ENCODE peak calls at places on chromosomes 3 and 15, in six cellular contexts. One of them, this sample, is unnamed.

GRCh38 chr3:14458434-14459280 is 56.3 kb downstream of the SLC6A6 start:
- DNase-seq in GM12878: no peak
- DNase-seq in fibroblast of lung: peak; percentile 22
- DNase-seq in PC-3: no peak
- DNase-seq in mammary epithelial cell: no peak
- DNase-seq in DND-41: no peak
- DNase-seq in this sample: no peak

GRCh38 chr15:33226559-33227181 is 32.2 kb upstream of the FMN1 start:
- DNase-seq in DND-41: peak; percentile 70
- DNase-seq in GM12878: peak; percentile 52
- DNase-seq in fibroblast of lung: peak; percentile 45
- DNase-seq in mammary epithelial cell: peak; percentile 54
- DNase-seq in PC-3: peak; percentile 81
- DNase-seq in this sample: no peak

GRCh38 chr15:43095243-43095642 is 10.6 kb downstream of the UBR1 start:
- DNase-seq in GM12878: no peak
- DNase-seq in DND-41: no peak
- DNase-seq in fibroblast of lung: peak; percentile 87
- DNase-seq in mammary epithelial cell: no peak
- DNase-seq in PC-3: no peak
- DNase-seq in this sample: no peak

GRCh38 chr3:150105886-150106612 is 135.4 kb upstream of the PFN2 start:
- DNase-seq in DND-41: no peak
- DNase-seq in mammary epithelial cell: no peak
- DNase-seq in GM12878: no peak
- DNase-seq in PC-3: no peak
- DNase-seq in fibroblast of lung: no peak
- DNase-seq in this sample: no peak

GRCh38 chr3:175737646-175738572 is 878.8 kb downstream of the NAALADL2 start:
- DNase-seq in PC-3: peak; percentile 84
- DNase-seq in fibroblast of lung: peak; percentile 71
- DNase-seq in mammary epithelial cell: peak; percentile 84
- DNase-seq in GM12878: no peak
- DNase-seq in DND-41: no peak
- DNase-seq in this sample: no peak

GRCh38 chr3:120450261-120450913 is 405 bp downstream of the FSTL1 start:
- DNase-seq in fibroblast of lung: no peak
- DNase-seq in PC-3: peak; percentile 41
- DNase-seq in mammary epithelial cell: peak; percentile 45
- DNase-seq in GM12878: no peak
- DNase-seq in DND-41: no peak
- DNase-seq in this sample: no peak

GRCh38 chr3:141402476-141403171 is 34.3 kb downstream of the ZBTB38 start:
- DNase-seq in fibroblast of lung: peak; percentile 63
- DNase-seq in DND-41: no peak
- DNase-seq in GM12878: no peak
- DNase-seq in mammary epithelial cell: no peak
- DNase-seq in PC-3: peak; percentile 29
- DNase-seq in this sample: no peak

GRCh38 chr3:172096881-172097420 is 57.6 kb downstream of the FNDC3B start:
- DNase-seq in GM12878: no peak
- DNase-seq in fibroblast of lung: peak; percentile 89
- DNase-seq in mammary epithelial cell: peak; percentile 87
- DNase-seq in DND-41: no peak
- DNase-seq in PC-3: peak; percentile 88
- DNase-seq in this sample: peak; percentile 71

GRCh38 chr3:112001516-112001915 is 2.8 kb downstream of the TAGLN3 start:
- DNase-seq in GM12878: no peak
- DNase-seq in fibroblast of lung: no peak
- DNase-seq in mammary epithelial cell: no peak
- DNase-seq in DND-41: no peak
- DNase-seq in PC-3: no peak
- DNase-seq in this sample: no peak

GRCh38 chr3:192212335-192212734 is 515.0 kb downstream of the FGF12 start:
- DNase-seq in GM12878: no peak
- DNase-seq in mammary epithelial cell: no peak
- DNase-seq in PC-3: no peak
- DNase-seq in fibroblast of lung: no peak
- DNase-seq in DND-41: no peak
- DNase-seq in this sample: no peak

GRCh38 chr3:141737108-141737507 is 990 bp upstream of the RNF7 start:
- DNase-seq in PC-3: no peak
- DNase-seq in DND-41: no peak
- DNase-seq in GM12878: no peak
- DNase-seq in fibroblast of lung: no peak
- DNase-seq in mammary epithelial cell: no peak
- DNase-seq in this sample: no peak

GRCh38 chr3:50269977-50270413 is 1.0 kb downstream of the SEMA3B start:
- DNase-seq in DND-41: no peak
- DNase-seq in fibroblast of lung: peak; percentile 52
- DNase-seq in GM12878: no peak
- DNase-seq in mammary epithelial cell: peak; percentile 59
- DNase-seq in PC-3: peak; percentile 79
- DNase-seq in this sample: no peak

GRCh38 chr3:131716007-131716406 is 213.2 kb upstream of the MRPL3 start:
- DNase-seq in GM12878: no peak
- DNase-seq in fibroblast of lung: no peak
- DNase-seq in mammary epithelial cell: no peak
- DNase-seq in DND-41: no peak
- DNase-seq in PC-3: no peak
- DNase-seq in this sample: no peak

GRCh38 chr3:15081960-15082664 is 16.8 kb downstream of the RBSN start:
- DNase-seq in DND-41: no peak
- DNase-seq in PC-3: peak; percentile 25
- DNase-seq in GM12878: no peak
- DNase-seq in mammary epithelial cell: peak; percentile 21
- DNase-seq in fibroblast of lung: peak; percentile 26
- DNase-seq in this sample: no peak

GRCh38 chr3:113557374-113557773 is 25.0 kb downstream of the SIDT1 start:
- DNase-seq in PC-3: peak; percentile 95
- DNase-seq in fibroblast of lung: peak; percentile 39
- DNase-seq in GM12878: no peak
- DNase-seq in DND-41: no peak
- DNase-seq in mammary epithelial cell: peak; percentile 67
- DNase-seq in this sample: peak; percentile 25

GRCh38 chr3:124859025-124859424 is 28.1 kb downstream of the ITGB5 start:
- DNase-seq in GM12878: no peak
- DNase-seq in fibroblast of lung: peak; percentile 92
- DNase-seq in mammary epithelial cell: no peak
- DNase-seq in DND-41: no peak
- DNase-seq in PC-3: no peak
- DNase-seq in this sample: no peak

GRCh38 chr3:32340639-32341365 is 50.9 kb upstream of the CMTM7 start:
- DNase-seq in fibroblast of lung: no peak
- DNase-seq in mammary epithelial cell: no peak
- DNase-seq in GM12878: no peak
- DNase-seq in PC-3: peak; percentile 34
- DNase-seq in DND-41: no peak
- DNase-seq in this sample: no peak

GRCh38 chr3:20375302-20375701 is 189.3 kb upstream of the SGO1 start:
- DNase-seq in GM12878: no peak
- DNase-seq in PC-3: no peak
- DNase-seq in fibroblast of lung: no peak
- DNase-seq in DND-41: no peak
- DNase-seq in mammary epithelial cell: no peak
- DNase-seq in this sample: no peak

GRCh38 chr15:51726302-51727073 is 11.0 kb downstream of the LYSMD2 start:
- DNase-seq in DND-41: no peak
- DNase-seq in PC-3: peak; percentile 86
- DNase-seq in fibroblast of lung: peak; percentile 87
- DNase-seq in mammary epithelial cell: peak; percentile 88
- DNase-seq in GM12878: no peak
- DNase-seq in this sample: peak; percentile 48

GRCh38 chr3:55143928-55144671 is 216.2 kb upstream of the LRTM1 start:
- DNase-seq in fibroblast of lung: peak; percentile 92
- DNase-seq in PC-3: no peak
- DNase-seq in DND-41: no peak
- DNase-seq in GM12878: no peak
- DNase-seq in mammary epithelial cell: no peak
- DNase-seq in this sample: no peak

DNA sequence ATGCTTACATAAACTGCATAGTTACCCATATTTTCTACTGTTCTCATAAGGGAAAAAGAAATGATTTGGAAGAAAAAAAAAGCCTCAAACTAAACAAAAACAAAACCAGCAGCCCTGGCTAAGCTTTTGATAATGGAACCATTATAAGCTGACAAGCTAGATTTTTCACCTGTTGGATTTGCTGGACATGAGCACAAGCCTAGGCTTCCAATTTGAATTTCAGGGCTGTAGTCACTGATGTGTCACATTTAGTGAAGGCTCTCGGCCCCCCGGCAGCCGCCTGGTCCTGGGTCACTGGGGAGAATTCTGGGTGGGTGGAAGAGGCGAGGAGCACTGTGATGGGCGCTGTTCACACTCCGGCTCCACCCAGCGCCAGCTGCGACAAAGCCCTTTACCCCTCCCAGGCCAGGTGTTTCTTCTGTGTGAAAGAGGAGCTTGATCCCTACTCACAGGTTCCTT is 4.6 kb downstream of the FBXL22 start:
- DNase-seq in DND-41: no peak
- DNase-seq in mammary epithelial cell: no peak
- DNase-seq in fibroblast of lung: no peak
- DNase-seq in GM12878: no peak
- DNase-seq in PC-3: no peak
- DNase-seq in this sample: no peak
- TF ChIP-seq EZH2 in DND-41: no peak
- TF ChIP-seq EZH2 in mammary epithelial cell: no peak
- TF ChIP-seq EZH2 in fibroblast of lung: no peak
- TF ChIP-seq EZH2 in GM12878: no peak
- TF ChIP-seq EZH2 in PC-3: no peak
- TF ChIP-seq EZH2 in this sample: no peak

GRCh38 chr3:138944136-138944658 is 2.7 kb downstream of the FOXL2 start:
- DNase-seq in PC-3: no peak
- DNase-seq in mammary epithelial cell: no peak
- DNase-seq in GM12878: no peak
- DNase-seq in DND-41: no peak
- DNase-seq in fibroblast of lung: no peak
- DNase-seq in this sample: no peak

GRCh38 chr3:138942271-138942670 is 4.7 kb downstream of the FOXL2 start:
- DNase-seq in fibroblast of lung: no peak
- DNase-seq in mammary epithelial cell: no peak
- DNase-seq in PC-3: no peak
- DNase-seq in GM12878: no peak
- DNase-seq in DND-41: no peak
- DNase-seq in this sample: no peak

GRCh38 chr3:138943724-138944131 is 3.2 kb downstream of the FOXL2 start:
- DNase-seq in mammary epithelial cell: no peak
- DNase-seq in fibroblast of lung: peak; percentile 15
- DNase-seq in GM12878: no peak
- DNase-seq in DND-41: no peak
- DNase-seq in PC-3: peak; percentile 31
- DNase-seq in this sample: no peak

GRCh38 chr3:138941259-138941885 is 5.6 kb downstream of the FOXL2 start:
- DNase-seq in PC-3: peak; percentile 53
- DNase-seq in mammary epithelial cell: no peak
- DNase-seq in GM12878: no peak
- DNase-seq in fibroblast of lung: peak; percentile 32
- DNase-seq in DND-41: peak; percentile 21
- DNase-seq in this sample: no peak

DNA sequence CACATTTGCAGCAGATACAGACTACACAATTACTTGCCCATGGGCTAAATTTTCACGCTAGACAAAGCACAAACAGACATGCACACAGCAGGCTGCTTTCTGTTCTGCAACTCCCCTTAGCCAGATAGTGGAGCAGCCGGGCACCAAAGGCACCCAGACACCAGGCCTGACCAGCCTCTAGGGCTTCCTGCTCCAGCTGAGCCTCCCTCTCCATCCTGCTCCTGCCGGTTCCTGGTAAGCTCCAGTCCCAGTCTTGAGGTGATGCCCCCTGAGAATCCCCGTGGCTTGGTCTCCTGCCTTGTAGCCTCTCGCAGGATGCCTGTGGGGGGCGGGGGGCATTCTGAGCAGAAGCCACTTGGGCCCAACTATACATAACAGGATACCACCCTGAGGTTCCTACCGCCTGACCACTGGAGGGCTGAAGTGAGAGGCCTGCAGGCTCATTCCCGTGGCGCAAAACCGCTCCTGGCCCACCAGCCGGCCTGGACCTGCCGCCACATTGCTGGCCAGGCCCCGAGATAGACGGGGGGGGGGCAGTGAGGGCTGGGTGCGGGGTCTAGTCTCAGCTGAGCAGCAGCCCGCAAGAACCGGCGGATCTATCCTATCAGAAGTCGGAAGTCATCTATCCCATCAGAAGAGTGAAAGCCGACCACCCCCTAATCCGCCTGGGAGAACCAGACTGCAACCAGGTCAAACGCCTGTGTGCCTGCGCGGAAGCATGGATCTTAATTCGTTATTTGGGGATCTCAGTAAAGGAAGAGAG is 3.9 kb downstream of the FOXL2 start:
- DNase-seq in PC-3: no peak
- DNase-seq in GM12878: no peak
- DNase-seq in DND-41: no peak
- DNase-seq in mammary epithelial cell: no peak
- DNase-seq in fibroblast of lung: no peak
- DNase-seq in this sample: no peak
- TF ChIP-seq EZH2 in PC-3: no peak
- TF ChIP-seq EZH2 in GM12878: peak; percentile 69
- TF ChIP-seq EZH2 in DND-41: no peak
- TF ChIP-seq EZH2 in mammary epithelial cell: no peak
- TF ChIP-seq EZH2 in fibroblast of lung: peak; percentile 34
- TF ChIP-seq EZH2 in this sample: no peak

DNA sequence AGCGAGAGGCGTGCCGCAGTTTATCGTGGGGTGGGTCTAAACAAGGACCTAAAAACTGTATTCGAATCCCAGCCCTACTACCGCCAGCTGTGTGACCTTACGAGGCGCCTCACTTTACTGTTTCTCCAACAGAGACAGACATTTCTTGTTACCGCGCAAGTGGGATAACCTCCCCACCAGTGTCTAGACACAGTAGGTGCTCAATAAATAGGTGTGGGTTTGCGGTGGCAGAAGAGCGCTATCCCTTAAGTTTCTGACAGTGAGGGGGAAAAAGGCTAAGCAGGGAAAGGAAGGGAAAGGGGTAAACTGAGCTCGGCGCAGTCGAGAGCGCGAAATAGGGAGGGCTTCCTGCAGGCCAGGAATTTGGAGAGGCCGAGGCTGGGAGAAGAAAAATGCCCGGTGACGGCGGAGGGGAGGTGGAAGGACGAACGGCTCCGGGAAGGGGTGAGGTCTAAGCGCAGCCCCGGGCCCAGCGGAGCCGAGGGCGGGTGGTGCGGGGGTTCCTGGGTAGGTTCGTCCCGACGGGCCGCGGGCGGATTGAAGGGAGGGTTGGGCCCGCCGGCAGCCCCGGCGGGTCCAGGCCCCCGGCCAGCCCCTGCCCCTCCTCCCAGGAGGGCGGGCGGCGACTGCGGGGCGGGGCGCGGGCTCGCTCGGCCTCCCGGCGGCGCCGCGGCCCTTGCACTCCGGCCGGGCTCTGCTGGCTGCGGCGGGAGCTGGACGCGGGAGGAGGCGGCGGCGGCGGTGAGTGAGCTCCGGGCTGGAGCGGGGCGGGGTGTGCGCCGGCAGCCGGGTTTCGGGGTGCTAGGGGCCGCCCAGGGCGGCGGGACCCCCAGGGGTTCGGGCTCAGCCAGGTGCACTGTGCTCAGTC is at the start of gene CGNL1:
- DNase-seq in DND-41: no peak
- DNase-seq in fibroblast of lung: peak; percentile 36
- DNase-seq in GM12878: no peak
- DNase-seq in PC-3: peak; percentile 15
- DNase-seq in mammary epithelial cell: no peak
- DNase-seq in this sample: no peak
- TF ChIP-seq EZH2 in DND-41: no peak
- TF ChIP-seq EZH2 in fibroblast of lung: peak; percentile 22
- TF ChIP-seq EZH2 in GM12878: peak; percentile 62
- TF ChIP-seq EZH2 in PC-3: no peak
- TF ChIP-seq EZH2 in mammary epithelial cell: peak; percentile 79
- TF ChIP-seq EZH2 in this sample: peak; percentile 73

GRCh38 chr3:186109897-186110803 is 1.3 kb upstream of the ETV5 start:
- DNase-seq in fibroblast of lung: peak; percentile 30
- DNase-seq in mammary epithelial cell: no peak
- DNase-seq in DND-41: no peak
- DNase-seq in PC-3: no peak
- DNase-seq in GM12878: no peak
- DNase-seq in this sample: no peak
- TF ChIP-seq EZH2 in fibroblast of lung: no peak
- TF ChIP-seq EZH2 in mammary epithelial cell: no peak
- TF ChIP-seq EZH2 in DND-41: no peak
- TF ChIP-seq EZH2 in PC-3: no peak
- TF ChIP-seq EZH2 in GM12878: no peak
- TF ChIP-seq EZH2 in this sample: no peak

This sample was measured in keratinocyte.